ENCODE peak calls at places on chromosomes 13 and 19, in nine cellular contexts. Q is IMR-90; I is left colon; E is breast epithelium; A is occipital lobe; Z is NK-92 treated with Interleukin-12 subunit alpha and Interleukin-12 subunit beta, amount 100 ng/mL, for 24 hours; O is tibial artery; G is stimulated activated CD4-positive, alpha-beta T cell treated with anti-CD3 and anti-CD28 coated beads, Interleukin-4, amount 100 ng/mL, for 4 hours; H is T-cell. X is an unnamed sample.
A peak's percentile ranks its signal among the peaks of the same experiment; 100 is the strongest.

GRCh38 chr19:10289167-10289835 is 451 bp upstream of the ICAM5 start:
- DNase-seq in G (peak; percentile 65), Q (peak; percentile 54), A (peak; percentile 48), Z (peak; percentile 52), O (no peak), H (peak; percentile 64), I (peak; percentile 60), E (no peak), X (peak; percentile 39)

GRCh38 chr13:71577127-71577526 is 289.9 kb downstream of the DACH1 start:
- DNase-seq in I (no peak), O (no peak), G (no peak), Q (no peak), H (no peak), A (no peak), Z (no peak), E (no peak), X (no peak)

GRCh38 chr13:32323912-32324311 is 8.6 kb downstream of the BRCA2 start:
- DNase-seq in Z (no peak), G (no peak), H (no peak), O (no peak), A (no peak), Q (peak; percentile 78), I (no peak), E (no peak), X (no peak)

GRCh38 chr19:50817941-50818858 is 5.4 kb downstream of the KLK1 start:
- DNase-seq in E (no peak), I (peak; percentile 90), Z (no peak), G (peak; percentile 46), A (no peak), Q (no peak), H (peak; percentile 18), O (no peak), X (no peak)

GRCh38 chr19:3459322-3459881 is 20.9 kb downstream of the SMIM24 start:
- DNase-seq in Q (peak; percentile 94), E (peak; percentile 82), A (no peak), Z (no peak), G (no peak), O (peak; percentile 94), H (no peak), I (peak; percentile 63), X (no peak)

GRCh38 chr19:19259741-19260140 is 13.4 kb downstream of the TM6SF2 start:
- DNase-seq in I (no peak), O (no peak), A (peak; percentile 71), Q (peak; percentile 11), G (no peak), Z (no peak), H (no peak), E (no peak), X (no peak)

GRCh38 chr13:42594577-42595571 is 20.9 kb downstream of the TNFSF11 start:
- DNase-seq in Z (peak; percentile 7), H (peak; percentile 32), G (peak; percentile 26), A (peak; percentile 1), Q (peak; percentile 66), O (no peak), E (peak; percentile 30), I (peak; percentile 33), X (peak; percentile 11)

GRCh38 chr13:23547000-23547590 is 23.1 kb upstream of the TNFRSF19 start:
- DNase-seq in Q (peak; percentile 7), O (no peak), G (no peak), A (no peak), H (no peak), Z (no peak), I (peak; percentile 5), E (no peak), X (no peak)

GRCh38 chr19:1450735-1451669 is 1.1 kb downstream of the APC2 start:
- DNase-seq in G (no peak), O (no peak), E (no peak), A (no peak), Z (no peak), Q (no peak), H (no peak), I (no peak), X (no peak)

GRCh38 chr19:10353793-10354391 is 14.5 kb upstream of the ICAM3 start:
- DNase-seq in I (no peak), A (no peak), E (no peak), Q (peak; percentile 17), Z (no peak), H (peak; percentile 32), O (no peak), G (peak; percentile 38), X (peak; percentile 26)

GRCh38 chr19:2540646-2541454 is 64.9 kb downstream of the GADD45B start:
- DNase-seq in Z (no peak), E (peak; percentile 98), G (no peak), O (peak; percentile 86), H (no peak), A (no peak), Q (peak; percentile 97), I (peak; percentile 69), X (no peak)

GRCh38 chr13:101703838-101704237 is 251.4 kb downstream of the ITGBL1 start:
- DNase-seq in E (no peak), H (no peak), Z (no peak), I (no peak), A (no peak), G (no peak), Q (no peak), O (no peak), X (no peak)

GRCh38 chr13:109211616-109212015 is 574.8 kb downstream of the IRS2 start:
- DNase-seq in A (no peak), G (no peak), I (no peak), Q (no peak), H (no peak), E (peak; percentile 70), O (no peak), Z (no peak), X (no peak)

GRCh38 chr19:16325161-16325527 is 518 bp downstream of the KLF2 start:
- DNase-seq in E (no peak), Z (no peak), Q (no peak), A (no peak), O (no peak), I (peak; percentile 61), G (peak; percentile 42), H (no peak), X (no peak)

GRCh38 chr13:112442483-112443090 is 66.4 kb downstream of the SPACA7 start:
- DNase-seq in A (no peak), I (no peak), H (no peak), Z (no peak), Q (peak; percentile 5), O (no peak), E (no peak), G (no peak), X (no peak)

GRCh38 chr19:38433268-38433733 is at the start of gene RYR1:
- DNase-seq in Q (no peak), A (peak; percentile 26), G (peak; percentile 63), Z (no peak), I (peak; percentile 59), O (peak; percentile 71), E (peak; percentile 53), H (peak; percentile 33), X (peak; percentile 13)

GRCh38 chr13:20525144-20525600 is 485 bp downstream of the CRYL1 start:
- DNase-seq in H (peak; percentile 4), I (peak; percentile 66), E (no peak), G (peak; percentile 26), O (no peak), A (peak; percentile 13), Q (no peak), Z (no peak), X (peak; percentile 10)

GRCh38 chr19:35123573-35123972 is 8.0 kb downstream of the FXYD3 start:
- DNase-seq in E (no peak), Z (no peak), Q (no peak), G (no peak), A (no peak), H (no peak), I (peak; percentile 61), O (peak; percentile 85), X (no peak)

GRCh38 chr13:97266328-97266727 is 44.2 kb downstream of the MBNL2 start:
- DNase-seq in I (no peak), Z (no peak), H (no peak), E (no peak), O (no peak), A (no peak), Q (no peak), G (no peak), X (no peak)

GRCh38 chr19:24062222-24062621 is 24.8 kb upstream of the ZNF254 start:
- DNase-seq in I (no peak), Z (no peak), E (no peak), G (no peak), O (no peak), H (no peak), Q (peak; percentile 39), A (no peak), X (no peak)

GRCh38 chr19:50696065-50696425 is 23.6 kb downstream of the SHANK1 start:
- DNase-seq in E (no peak), O (no peak), G (no peak), H (no peak), Z (no peak), Q (no peak), I (no peak), A (no peak), X (no peak)

GRCh38 chr13:80379245-80379644 is 38.3 kb upstream of the SPRY2 start:
- DNase-seq in A (no peak), Z (no peak), Q (peak; percentile 43), E (no peak), H (no peak), G (no peak), O (no peak), I (no peak), X (no peak)

GRCh38 chr19:38389957-38390924 is 1.7 kb downstream of the SPRED3 start:
- DNase-seq in A (no peak), Z (no peak), O (no peak), E (no peak), Q (no peak), H (no peak), I (no peak), G (no peak), X (no peak)

GRCh38 chr13:98519976-98520375 is 56.9 kb downstream of the STK24 start:
- DNase-seq in H (no peak), Z (no peak), G (no peak), O (no peak), Q (no peak), I (no peak), E (no peak), A (no peak), X (no peak)

GRCh38 chr13:20127263-20127562 is 33.6 kb downstream of the GJA3 start:
- DNase-seq in A (no peak), H (no peak), Q (no peak), E (no peak), G (no peak), O (no peak), I (peak; percentile 6), Z (no peak), X (no peak)

GRCh38 chr13:59112375-59112774 is 1051.4 kb downstream of the DIAPH3 start:
- DNase-seq in I (no peak), G (no peak), Z (no peak), Q (peak; percentile 99), H (no peak), E (no peak), A (peak; percentile 3), O (peak; percentile 40), X (no peak)

GRCh38 chr13:30870049-30870884 is 35.8 kb upstream of the MEDAG start:
- DNase-seq in G (peak; percentile 3), Z (no peak), O (peak; percentile 96), A (no peak), H (no peak), Q (peak; percentile 100), I (peak; percentile 42), E (peak; percentile 78), X (no peak)

GRCh38 chr19:30314056-30314804 is 58.0 kb upstream of the ZNF536 start:
- DNase-seq in A (no peak), Z (no peak), E (no peak), O (no peak), I (no peak), Q (no peak), H (no peak), G (no peak), X (no peak)

GRCh38 chr13:109517516-109517915 is 268.9 kb downstream of the IRS2 start:
- DNase-seq in I (no peak), E (no peak), A (no peak), Q (no peak), H (no peak), O (no peak), Z (no peak), G (no peak), X (no peak)

GRCh38 chr13:85590231-85590931 is 208.8 kb downstream of the SLITRK6 start:
- DNase-seq in I (no peak), E (no peak), O (no peak), A (no peak), H (no peak), Q (no peak), G (no peak), Z (no peak), X (no peak)

GRCh38 chr13:105445793-105446192 is 1089.7 kb downstream of the EFNB2 start:
- DNase-seq in Z (no peak), A (no peak), I (no peak), Q (peak; percentile 11), H (no peak), G (no peak), E (no peak), O (no peak), X (no peak)